ENCODE peak calls at places on chromosomes 16 and 17, in eight cellular contexts. O is brain microvascular endothelial cell, Z is PC-3, W is mucosa of descending colon, M is ovary, U is AG10803, A is MM.1S, X is fibroblast of lung. F is an unnamed sample.

GRCh38 chr17:61007980-61008379 is 330.3 kb downstream of the BCAS3 start:
- DNase-seq in M (no peak), A (no peak), Z (no peak), X (no peak), O (peak), W (peak), U (no peak), F (no peak)

GRCh38 chr16:50718061-50718760 is 23.7 kb upstream of the CYLD start:
- DNase-seq in X (no peak), O (no peak), Z (no peak), W (no peak), M (no peak), A (no peak), U (peak), F (no peak)

GRCh38 chr16:57128787-57129389 is 36.5 kb downstream of the CPNE2 start:
- DNase-seq in A (no peak), X (no peak), W (no peak), M (no peak), Z (no peak), O (no peak), U (no peak), F (no peak)

GRCh38 chr16:54489225-54489781 is 202.7 kb upstream of the IRX3 start:
- DNase-seq in M (no peak), U (no peak), Z (no peak), O (no peak), W (peak), X (no peak), A (no peak), F (no peak)

GRCh38 chr17:58273453-58274104 is 7.2 kb downstream of the MPO start:
- DNase-seq in Z (no peak), U (no peak), W (no peak), M (no peak), O (no peak), A (no peak), X (no peak), F (no peak)

GRCh38 chr16:89026121-89026612 is 49.2 kb upstream of the CBFA2T3 start:
- DNase-seq in M (no peak), X (peak), W (no peak), U (no peak), A (no peak), Z (peak), O (no peak), F (no peak)

GRCh38 chr16:20901068-20901440 is 483 bp downstream of the LYRM1 start:
- DNase-seq in W (no peak), Z (no peak), M (no peak), O (no peak), U (no peak), X (no peak), A (no peak), F (no peak)

GRCh38 chr17:59810894-59811153 is 81.9 kb downstream of the TUBD1 start:
- DNase-seq in W (no peak), O (no peak), X (peak), A (no peak), U (peak), M (no peak), Z (no peak), F (no peak)

GRCh38 chr17:82497483-82498405 is 21.8 kb upstream of the FOXK2 start:
- DNase-seq in A (peak), X (peak), O (peak), Z (peak), M (peak), U (peak), W (peak), F (no peak)

GRCh38 chr17:49798182-49798581 is 9.7 kb downstream of the KAT7 start:
- DNase-seq in M (no peak), Z (no peak), O (peak), U (no peak), A (no peak), X (no peak), W (no peak), F (no peak)

GRCh38 chr16:84832488-84833141 is 12.8 kb downstream of the CRISPLD2 start:
- DNase-seq in O (peak), A (no peak), X (peak), M (peak), Z (no peak), W (peak), U (peak), F (peak)

GRCh38 chr17:80461527-80462166 is 14.8 kb downstream of the NPTX1 start:
- DNase-seq in U (no peak), X (no peak), M (no peak), Z (no peak), A (no peak), O (no peak), W (no peak), F (no peak)

GRCh38 chr17:58249270-58250133 is 11.1 kb downstream of the LPO start:
- DNase-seq in M (peak), U (peak), W (peak), X (peak), A (peak), Z (peak), O (peak), F (no peak)

GRCh38 chr17:71084219-71084618 is 914.9 kb downstream of the KCNJ2 start:
- DNase-seq in W (peak), O (peak), U (peak), Z (peak), X (no peak), M (no peak), A (peak), F (no peak)

GRCh38 chr17:11142231-11142630 is 98.8 kb upstream of the SHISA6 start:
- DNase-seq in Z (no peak), W (no peak), A (no peak), U (no peak), X (no peak), O (no peak), M (no peak), F (no peak)

GRCh38 chr16:66342294-66342900 is 24.1 kb upstream of the CDH5 start:
- DNase-seq in U (no peak), Z (peak), M (no peak), W (no peak), A (no peak), X (no peak), O (no peak), F (no peak)

GRCh38 chr17:77399319-77399959 is 258.7 kb downstream of the SEC14L1 start:
- DNase-seq in O (no peak), U (no peak), W (no peak), A (no peak), X (no peak), Z (no peak), M (no peak), F (no peak)

GRCh38 chr17:77403854-77404253 is 263.1 kb downstream of the SEC14L1 start:
- DNase-seq in A (no peak), U (no peak), Z (no peak), W (no peak), M (no peak), O (no peak), X (no peak), F (no peak)

GRCh38 chr17:77398274-77398673 is 257.5 kb downstream of the SEC14L1 start:
- DNase-seq in W (no peak), Z (no peak), X (no peak), M (no peak), O (no peak), A (no peak), U (no peak), F (no peak)

GRCh38 chr17:77402159-77402731 is 261.5 kb downstream of the SEC14L1 start:
- DNase-seq in O (no peak), M (no peak), U (no peak), A (no peak), Z (no peak), W (no peak), X (no peak), F (no peak)

GRCh38 chr17:77400445-77400870 is 259.7 kb downstream of the SEC14L1 start:
- DNase-seq in A (no peak), O (peak), Z (no peak), M (no peak), X (no peak), U (peak), W (peak), F (no peak)
- TF ChIP-seq CTCF in A (no peak), O (peak), Z (peak), M (no peak), X (peak), U (peak), W (no peak), F (no peak)

GRCh38 chr16:3101841-3102470 is 2.9 kb upstream of the ZSCAN10 start:
- DNase-seq in X (no peak), Z (no peak), O (no peak), W (peak), M (no peak), U (no peak), A (no peak), F (no peak)

GRCh38 chr16:3099395-3099731 is 269 bp upstream of the ZSCAN10 start:
- DNase-seq in Z (no peak), X (no peak), M (no peak), W (no peak), O (no peak), A (no peak), U (no peak), F (no peak)

GRCh38 chr16:3098459-3099394 is at the start of gene ZSCAN10:
- DNase-seq in W (peak), A (no peak), O (no peak), Z (no peak), U (no peak), M (no peak), X (no peak), F (no peak)

GRCh38 chr16:3101018-3101840 is 2.1 kb upstream of the ZSCAN10 start:
- DNase-seq in A (peak), O (no peak), X (no peak), Z (peak), U (peak), W (no peak), M (no peak), F (no peak)

GRCh38 chr16:3099732-3100499 is 822 bp upstream of the ZSCAN10 start:
- DNase-seq in O (peak), Z (peak), X (peak), U (peak), A (peak), M (peak), W (peak), F (no peak)
- H3K4me3 ChIP-seq in O (no peak), Z (no peak), X (no peak), U (peak), A (peak), M (no peak), W (no peak), F (no peak)

DNA sequence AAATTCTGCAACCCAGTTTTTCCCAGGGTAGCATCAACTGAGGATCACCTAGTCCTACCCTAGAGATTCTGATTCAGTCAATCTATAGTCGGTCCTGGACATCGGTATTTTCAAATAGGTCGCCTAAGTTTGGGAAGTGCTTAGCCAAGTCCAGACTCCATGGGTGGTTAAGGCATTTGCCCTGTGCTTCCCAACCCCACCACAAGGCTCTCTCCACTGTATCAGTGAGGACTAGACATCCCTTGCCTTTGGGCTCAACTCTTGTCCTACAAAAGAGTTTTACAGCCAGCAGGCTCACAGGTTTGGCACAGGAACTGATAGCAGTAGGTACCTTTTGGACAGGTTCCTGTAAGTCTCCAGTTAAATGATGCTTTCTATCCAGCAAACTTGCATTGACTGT is 13.8 kb downstream of the HYDIN start:
- DNase-seq in Z (peak), W (no peak), X (no peak), M (no peak), U (no peak), A (no peak), O (no peak), F (no peak)
- TF ChIP-seq CTCF in Z (no peak), W (no peak), X (no peak), M (no peak), U (no peak), A (no peak), O (no peak), F (no peak)

GRCh38 chr16:67650023-67650422 is 5.1 kb downstream of the CARMIL2 start:
- DNase-seq in O (no peak), W (no peak), U (no peak), X (no peak), Z (no peak), M (no peak), A (no peak), F (no peak)

GRCh38 chr16:67652578-67653130 is 7.4 kb downstream of the ACD start:
- DNase-seq in X (no peak), O (no peak), U (no peak), M (no peak), W (peak), Z (peak), A (no peak), F (no peak)

GRCh38 chr16:67651847-67652246 is 6.9 kb downstream of the CARMIL2 start:
- DNase-seq in X (no peak), Z (no peak), U (no peak), O (no peak), A (no peak), W (no peak), M (no peak), F (no peak)

GRCh38 chr16:67649494-67649931 is 4.6 kb downstream of the CARMIL2 start:
- DNase-seq in A (no peak), O (no peak), W (peak), M (no peak), X (no peak), Z (no peak), U (no peak), F (no peak)

GRCh38 chr16:67651039-67651438 is 6.1 kb downstream of the CARMIL2 start:
- DNase-seq in A (no peak), W (no peak), O (no peak), Z (no peak), X (no peak), M (no peak), U (no peak), F (no peak)
- H3K4me3 ChIP-seq in A (no peak), W (no peak), O (no peak), Z (no peak), X (no peak), M (no peak), U (no peak), F (no peak)

GRCh38 chr17:73643012-73643845 is 1.0 kb downstream of the SDK2 start:
- DNase-seq in A (no peak), M (no peak), U (no peak), O (no peak), Z (peak), X (peak), W (peak), F (no peak)
- TF ChIP-seq CTCF in A (no peak), M (no peak), U (peak), O (no peak), Z (no peak), X (no peak), W (no peak), F (no peak)

GRCh38 chr16:8957061-8957392 is 6.7 kb downstream of the USP7 start:
- DNase-seq in X (no peak), U (no peak), M (no peak), Z (no peak), A (no peak), O (no peak), W (no peak), F (no peak)

GRCh38 chr16:8957509-8958157 is 6.1 kb downstream of the USP7 start:
- DNase-seq in U (no peak), M (no peak), W (no peak), A (no peak), Z (no peak), O (no peak), X (no peak), F (no peak)

GRCh38 chr16:8956265-8957060 is 7.2 kb downstream of the USP7 start:
- DNase-seq in M (no peak), Z (no peak), U (no peak), X (no peak), W (peak), A (no peak), O (no peak), F (no peak)

GRCh38 chr16:8959921-8960787 is 3.6 kb downstream of the USP7 start:
- DNase-seq in A (peak), O (no peak), W (no peak), U (no peak), X (peak), M (no peak), Z (no peak), F (no peak)

DNA sequence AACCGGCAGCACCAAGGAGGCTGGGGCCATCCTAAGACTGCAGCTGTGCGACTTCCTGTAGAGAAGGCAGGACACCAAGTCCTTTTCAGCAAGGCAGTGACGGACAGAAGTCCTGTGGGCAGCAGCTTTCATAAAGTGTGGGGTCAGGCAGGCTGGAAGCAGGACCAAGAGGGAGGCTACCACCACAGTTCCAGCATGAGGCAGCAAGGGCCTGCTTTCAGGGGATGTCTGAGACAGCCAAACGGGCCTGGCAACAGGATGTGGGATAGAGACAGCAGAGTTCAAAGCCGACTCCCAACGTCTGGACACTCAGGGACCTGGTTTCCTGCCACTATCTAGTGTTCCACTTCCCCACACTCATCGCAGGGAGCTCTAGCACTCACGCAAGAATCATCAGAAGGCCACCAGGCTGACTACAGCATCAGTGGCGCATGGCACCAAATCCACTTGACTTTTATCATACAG is 5.3 kb downstream of the USP7 start:
- DNase-seq in M (no peak), U (peak), O (peak), X (peak), Z (peak), W (peak), A (no peak), F (no peak)
- H3K4me3 ChIP-seq in M (no peak), U (peak), O (peak), X (no peak), Z (no peak), W (no peak), A (peak), F (no peak)

GRCh38 chr17:43857141-43857540 is 10.2 kb downstream of the CD300LG start:
- DNase-seq in O (no peak), W (no peak), A (no peak), X (no peak), Z (no peak), M (no peak), U (no peak), F (no peak)
- TF ChIP-seq CTCF in O (no peak), W (no peak), A (no peak), X (no peak), Z (no peak), M (no peak), U (no peak), F (no peak)